ENCODE peak calls at places on chromosomes 3 and 15, in nine cellular contexts. P, F, Q, B, L, M, H, X and E are unnamed samples.

GRCh38 chr15:62850791-62851291 is 191.7 kb upstream of the TPM1 start:
- DNase-seq in X (no peak), B (no peak), F (no peak), P (peak), Q (no peak), M (peak), H (no peak), L (no peak), E (peak)

GRCh38 chr3:50165388-50166308 is 10.5 kb downstream of the SEMA3F start:
- DNase-seq in X (peak), F (peak), Q (peak), P (peak), B (no peak), M (no peak), L (no peak), H (no peak), E (peak)

GRCh38 chr15:92801774-92802464 is 98.2 kb upstream of the CHD2 start:
- DNase-seq in M (peak), X (no peak), H (no peak), B (peak), F (peak), P (peak), Q (peak), L (no peak), E (peak)

GRCh38 chr3:30098656-30099454 is 507.5 kb upstream of the TGFBR2 start:
- DNase-seq in X (no peak), F (no peak), Q (no peak), P (peak), H (no peak), L (no peak), B (no peak), M (peak), E (peak)

GRCh38 chr3:181725830-181726229 is 14.1 kb downstream of the SOX2 start:
- DNase-seq in P (no peak), X (peak), Q (no peak), L (no peak), M (no peak), B (no peak), F (no peak), H (no peak), E (no peak)

GRCh38 chr3:130093741-130094391 is 12.2 kb downstream of the ALG1L2 start:
- DNase-seq in Q (no peak), B (no peak), H (no peak), M (no peak), L (no peak), F (no peak), X (no peak), P (peak), E (no peak)

GRCh38 chr3:101810023-101810415 is 31.0 kb downstream of the NXPE3 start:
- DNase-seq in F (no peak), X (no peak), M (no peak), P (no peak), B (no peak), Q (no peak), H (no peak), L (no peak), E (peak)

GRCh38 chr15:95626501-95627361 is 703.8 kb upstream of the NR2F2 start:
- DNase-seq in F (no peak), B (peak), H (no peak), P (peak), L (no peak), Q (no peak), M (peak), X (no peak), E (no peak)

GRCh38 chr15:98363416-98363815 is 284.9 kb upstream of the IGF1R start:
- DNase-seq in Q (no peak), B (no peak), P (no peak), L (no peak), M (no peak), X (no peak), F (no peak), H (no peak), E (no peak)

GRCh38 chr3:175075269-175075668 is 216.1 kb downstream of the NAALADL2 start:
- DNase-seq in P (peak), X (no peak), Q (no peak), B (no peak), L (no peak), M (peak), H (no peak), F (no peak), E (no peak)

GRCh38 chr3:194767430-194768207 is 81.9 kb downstream of the FAM43A start:
- DNase-seq in M (no peak), B (no peak), F (no peak), H (no peak), X (no peak), P (no peak), Q (no peak), L (no peak), E (peak)